ENCODE peak calls at places on chromosomes 7 and 10, in eight cellular contexts. Q, G, V, L, T, O, X and W are unnamed samples.

GRCh38 chr7:47453093-47454056 is 128.5 kb downstream of the TNS3 start:
- DNase-seq in Q (no peak), G (no peak), V (no peak), L (no peak), T (no peak), O (no peak), X (no peak), W (peak; percentile 86)

GRCh38 chr10:44911081-44911540 is at the start of gene TMEM72:
- DNase-seq in Q (no peak), G (no peak), V (no peak), L (peak; percentile 54), T (no peak), O (peak; percentile 84), X (no peak), W (peak; percentile 94)

GRCh38 chr7:5607958-5608656 is 173.4 kb downstream of the RNF216 start:
- DNase-seq in Q (no peak), G (no peak), V (no peak), L (peak; percentile 66), T (no peak), O (no peak), X (no peak), W (no peak)

GRCh38 chr7:149422914-149423285 is 38.0 kb downstream of the ZNF777 start:
- DNase-seq in Q (no peak), G (peak; percentile 73), V (no peak), L (peak; percentile 42), T (no peak), O (peak; percentile 44), X (no peak), W (peak; percentile 46)

GRCh38 chr10:78893217-78893616 is 175.5 kb upstream of the ZMIZ1 start:
- DNase-seq in Q (no peak), G (peak; percentile 44), V (no peak), L (no peak), T (no peak), O (no peak), X (no peak), W (no peak)

GRCh38 chr7:123185756-123186155 is 14.0 kb downstream of the SLC13A1 start:
- DNase-seq in Q (no peak), G (no peak), V (no peak), L (no peak), T (no peak), O (no peak), X (no peak), W (no peak)

GRCh38 chr10:101032637-101033201 is 1.7 kb downstream of the SFXN3 start:
- DNase-seq in Q (peak; percentile 69), G (peak; percentile 83), V (peak; percentile 48), L (no peak), T (no peak), O (peak; percentile 40), X (peak; percentile 57), W (peak; percentile 46)

GRCh38 chr7:43454936-43455518 is 127.9 kb upstream of the STK17A start:
- DNase-seq in Q (peak; percentile 44), G (no peak), V (peak; percentile 31), L (no peak), T (peak; percentile 44), O (peak; percentile 71), X (no peak), W (no peak)

GRCh38 chr10:43060291-43060690 is 16.6 kb upstream of the RET start:
- DNase-seq in Q (no peak), G (no peak), V (no peak), L (no peak), T (no peak), O (no peak), X (no peak), W (peak; percentile 32)

GRCh38 chr10:30803901-30804322 is 174.4 kb upstream of the LYZL2 start:
- DNase-seq in Q (no peak), G (no peak), V (no peak), L (no peak), T (no peak), O (no peak), X (no peak), W (peak; percentile 44)

GRCh38 chr7:7129381-7129780 is 53.0 kb upstream of the C1GALT1 start:
- DNase-seq in Q (no peak), G (no peak), V (no peak), L (no peak), T (no peak), O (no peak), X (no peak), W (no peak)

GRCh38 chr10:89518876-89519842 is 16.2 kb downstream of the SLC16A12 start:
- DNase-seq in Q (no peak), G (no peak), V (peak; percentile 24), L (no peak), T (no peak), O (no peak), X (no peak), W (no peak)

GRCh38 chr10:72509206-72509799 is 116.6 kb downstream of the MICU1 start:
- DNase-seq in Q (no peak), G (no peak), V (no peak), L (no peak), T (no peak), O (no peak), X (no peak), W (no peak)

GRCh38 chr10:68897336-68897741 is 3.8 kb upstream of the DDX50 start:
- DNase-seq in Q (peak; percentile 66), G (no peak), V (peak; percentile 77), L (peak; percentile 46), T (peak; percentile 65), O (peak; percentile 54), X (peak; percentile 35), W (peak; percentile 61)

GRCh38 chr10:86685416-86685815 is 17.1 kb downstream of the LDB3 start:
- DNase-seq in Q (no peak), G (no peak), V (no peak), L (no peak), T (no peak), O (no peak), X (no peak), W (no peak)

GRCh38 chr7:140696679-140697446 is at the start of gene NDUFB2:
- DNase-seq in Q (peak; percentile 85), G (peak; percentile 91), V (peak; percentile 89), L (peak; percentile 96), T (peak; percentile 84), O (peak; percentile 88), X (peak; percentile 92), W (peak; percentile 73)

GRCh38 chr10:121326905-121327304 is 271.3 kb downstream of the FGFR2 start:
- DNase-seq in Q (no peak), G (no peak), V (no peak), L (no peak), T (no peak), O (no peak), X (no peak), W (no peak)

GRCh38 chr10:58448121-58448935 is 63.1 kb downstream of the TFAM start:
- DNase-seq in Q (no peak), G (no peak), V (no peak), L (no peak), T (no peak), O (no peak), X (no peak), W (no peak)

GRCh38 chr10:30583778-30584415 is 45.7 kb downstream of the LYZL2 start:
- DNase-seq in Q (peak; percentile 78), G (no peak), V (no peak), L (no peak), T (peak; percentile 77), O (peak; percentile 30), X (no peak), W (peak; percentile 73)

GRCh38 chr10:62742447-62743105 is 61.9 kb upstream of the ADO start:
- DNase-seq in Q (no peak), G (no peak), V (no peak), L (no peak), T (no peak), O (no peak), X (no peak), W (no peak)

GRCh38 chr7:83842894-83843293 is 194.0 kb upstream of the SEMA3E start:
- DNase-seq in Q (no peak), G (no peak), V (no peak), L (no peak), T (no peak), O (no peak), X (no peak), W (no peak)

GRCh38 chr10:79377557-79378382 is 30.5 kb downstream of the PPIF start:
- DNase-seq in Q (no peak), G (peak; percentile 57), V (no peak), L (no peak), T (no peak), O (no peak), X (no peak), W (no peak)

GRCh38 chr7:142463401-142463850 is 205.6 kb upstream of the PRSS58 start:
- DNase-seq in Q (no peak), G (peak; percentile 67), V (no peak), L (no peak), T (peak; percentile 41), O (no peak), X (no peak), W (no peak)

GRCh38 chr7:40874756-40875155 is 740.0 kb downstream of the SUGCT start:
- DNase-seq in Q (no peak), G (no peak), V (peak; percentile 27), L (no peak), T (no peak), O (no peak), X (peak; percentile 71), W (no peak)

GRCh38 chr7:99579956-99580777 is 17.9 kb upstream of the TMEM225B start:
- DNase-seq in Q (no peak), G (peak; percentile 82), V (peak; percentile 75), L (peak; percentile 81), T (peak; percentile 23), O (peak; percentile 74), X (peak; percentile 51), W (peak; percentile 38)

GRCh38 chr10:7314068-7314646 is 96.7 kb downstream of the SFMBT2 start:
- DNase-seq in Q (no peak), G (no peak), V (no peak), L (no peak), T (no peak), O (no peak), X (no peak), W (no peak)